ENCODE peak calls at places on chromosomes 7 and 10, in five cellular contexts. I, H, J, V and T are unnamed samples.

GRCh38 chr10:108348215-108348614 is 1183.7 kb upstream of the SORCS1 start:
- DNase-seq in I (no peak), V (no peak), H (no peak), J (no peak), T (no peak)

GRCh38 chr10:116110736-116111135 is 162.3 kb downstream of the GFRA1 start:
- DNase-seq in V (no peak), H (no peak), J (no peak), I (no peak), T (no peak)

GRCh38 chr10:102119417-102120141 is 589 bp downstream of the LDB1 start:
- DNase-seq in I (peak; percentile 72), J (peak; percentile 88), H (peak; percentile 69), V (no peak), T (peak; percentile 87)

GRCh38 chr10:49104323-49104722 is 11.0 kb downstream of the VSTM4 start:
- DNase-seq in H (no peak), I (no peak), J (no peak), V (no peak), T (no peak)

GRCh38 chr10:1409359-1409750 is 328.0 kb downstream of the ADARB2 start:
- DNase-seq in V (no peak), J (no peak), I (no peak), H (no peak), T (no peak)

GRCh38 chr7:51080622-51081269 is 235.9 kb downstream of the COBL start:
- DNase-seq in V (no peak), H (no peak), I (no peak), J (no peak), T (peak; percentile 85)

GRCh38 chr7:44158060-44158872 is 17.1 kb upstream of the MYL7 start:
- DNase-seq in H (no peak), J (no peak), I (no peak), V (no peak), T (peak; percentile 37)

GRCh38 chr10:100913470-100913865 is 705 bp downstream of the SLF2 start:
- DNase-seq in I (no peak), J (no peak), V (no peak), H (peak; percentile 66), T (no peak)

GRCh38 chr7:18408461-18408860 is 87.1 kb upstream of the HDAC9 start:
- DNase-seq in I (no peak), H (peak; percentile 95), J (no peak), V (no peak), T (peak; percentile 12)

GRCh38 chr10:49593998-49594397 is 16.1 kb upstream of the SLC18A3 start:
- DNase-seq in H (no peak), I (no peak), V (no peak), J (no peak), T (no peak)

GRCh38 chr7:40220421-40220911 is 85.7 kb downstream of the SUGCT start:
- DNase-seq in V (no peak), J (no peak), H (peak; percentile 75), I (no peak), T (no peak)

GRCh38 chr10:4650109-4650508 is 175.9 kb upstream of the AKR1E2 start:
- DNase-seq in J (no peak), H (peak; percentile 36), V (no peak), I (no peak), T (no peak)

GRCh38 chr7:129266181-129266580 is 41.4 kb downstream of the AHCYL2 start:
- DNase-seq in J (no peak), V (no peak), H (no peak), I (no peak), T (no peak)

GRCh38 chr10:93654201-93654600 is 41.9 kb downstream of the PDE6C start:
- DNase-seq in H (no peak), V (no peak), J (no peak), I (no peak), T (no peak)

GRCh38 chr10:68208424-68209042 is 23.4 kb downstream of the ATOH7 start:
- DNase-seq in V (no peak), H (peak; percentile 81), J (peak; percentile 10), I (peak; percentile 80), T (peak; percentile 67)

GRCh38 chr7:65746398-65746669 is 126.5 kb upstream of the VKORC1L1 start:
- DNase-seq in I (no peak), J (no peak), H (peak; percentile 65), V (no peak), T (no peak)

GRCh38 chr10:44051584-44052385 is 333.1 kb downstream of the CXCL12 start:
- DNase-seq in V (no peak), H (peak; percentile 87), J (no peak), I (no peak), T (no peak)

GRCh38 chr10:22648547-22648961 is 65.8 kb downstream of the PIP4K2A start:
- DNase-seq in I (no peak), V (no peak), J (no peak), H (peak; percentile 71), T (no peak)

GRCh38 chr10:27065084-27065483 is 35.2 kb downstream of the ANKRD26 start:
- DNase-seq in J (no peak), V (no peak), H (no peak), I (no peak), T (no peak)

GRCh38 chr7:17732083-17732482 is 208.2 kb downstream of the SNX13 start:
- DNase-seq in V (no peak), I (no peak), J (no peak), H (no peak), T (no peak)

GRCh38 chr10:77357611-77358010 is 280.0 kb downstream of the KCNMA1 start:
- DNase-seq in H (peak; percentile 88), J (no peak), V (no peak), I (no peak), T (no peak)

GRCh38 chr10:43966571-43966965 is 317.9 kb upstream of the ZNF32 start:
- DNase-seq in V (no peak), H (no peak), I (no peak), J (no peak), T (no peak)

GRCh38 chr7:133530682-133531081 is 277.8 kb downstream of the EXOC4 start:
- DNase-seq in V (no peak), H (peak; percentile 56), I (peak; percentile 8), J (peak; percentile 5), T (no peak)

GRCh38 chr7:51260516-51260915 is 56.1 kb downstream of the COBL start:
- DNase-seq in I (no peak), V (no peak), J (no peak), H (no peak), T (no peak)

GRCh38 chr7:27171636-27172387 is 2.3 kb downstream of the HOXA10 start:
- DNase-seq in H (peak; percentile 71), V (no peak), J (no peak), I (no peak), T (no peak)

GRCh38 chr10:128187788-128188185 is 61.6 kb upstream of the MKI67 start:
- DNase-seq in H (no peak), V (no peak), J (no peak), I (no peak), T (no peak)

GRCh38 chr7:128031901-128032604 is 816 bp upstream of the LRRC4 start:
- DNase-seq in V (peak; percentile 87), I (peak; percentile 89), J (peak; percentile 51), H (peak; percentile 97), T (peak; percentile 90)
- H3K4me3 ChIP-seq in V (peak overlapping the region; percentile 59), I (peak overlapping the region; percentile 26), J (peak overlapping the region; percentile 63), H (peak overlapping the region; percentile 76), T (peak overlapping the region; percentile 57)

GRCh38 chr7:41420421-41420820 is 282.5 kb downstream of the INHBA start:
- DNase-seq in H (no peak), J (no peak), I (no peak), V (no peak), T (no peak)
- H3K27me3 ChIP-seq in H (no peaks in the 10 kb centered on the region), J (no peaks in the 10 kb centered on the region), I (no peaks in the 10 kb centered on the region), V (no peaks in the 10 kb centered on the region), T (no peaks in the 10 kb centered on the region)

GRCh38 chr7:2404714-2405119 is 1.3 kb downstream of the CHST12 start:
- DNase-seq in H (no peak), V (peak; percentile 45), I (no peak), J (no peak), T (no peak)

GRCh38 chr7:2403014-2403717 is at the start of gene CHST12:
- DNase-seq in I (peak; percentile 98), V (peak; percentile 96), H (peak; percentile 98), J (peak; percentile 94), T (peak; percentile 100)

GRCh38 chr7:2405601-2406345 is 2.4 kb downstream of the CHST12 start:
- DNase-seq in V (peak; percentile 77), I (no peak), H (no peak), J (no peak), T (no peak)

GRCh38 chr7:2403718-2404648 is 572 bp downstream of the CHST12 start:
- DNase-seq in V (peak; percentile 84), H (peak; percentile 72), J (no peak), I (peak; percentile 70), T (peak; percentile 90)

DNA sequence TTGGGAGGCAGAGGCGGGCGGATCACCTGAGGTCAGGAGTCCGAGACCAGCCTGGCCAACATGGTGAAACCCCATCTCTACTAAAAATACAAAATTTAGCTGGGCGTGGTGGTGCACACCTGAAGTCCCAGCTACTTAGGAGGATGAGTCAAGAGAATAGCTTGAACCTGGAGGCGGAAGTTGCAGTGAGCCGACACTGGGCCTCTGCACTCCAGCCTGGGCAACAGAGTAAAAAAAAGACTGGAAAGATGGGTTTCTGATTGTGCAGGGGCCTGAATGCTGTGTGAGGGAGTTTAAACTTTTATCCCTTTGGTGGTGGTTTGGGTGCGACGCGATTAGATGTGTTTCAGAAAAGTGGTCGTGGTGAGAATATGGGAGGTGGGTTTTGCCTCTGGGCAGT is 1.8 kb downstream of the CHST12 start:
- DNase-seq in J (no peak), V (peak; percentile 39), H (no peak), I (no peak), T (no peak)
- H3K4me3 ChIP-seq in J (peak overlapping the region; percentile 92), V (peak overlapping the region; percentile 86), H (no peak overlapping the region), I (no peak overlapping the region), T (no peak overlapping the region)

GRCh38 chr7:24283900-24284698 is at the start of gene NPY:
- DNase-seq in H (no peak), J (no peak), V (peak; percentile 73), I (no peak), T (peak; percentile 74)
- H3K27me3 ChIP-seq in H (peaks cover 52% of the 10 kb centered on the region), J (peaks cover 79% of the 10 kb centered on the region), V (peaks cover 88% of the 10 kb centered on the region), I (peaks cover 74% of the 10 kb centered on the region), T (peaks cover 39% of the 10 kb centered on the region)